ENCODE peak calls at places on chromosomes 5 and 9, in eight cellular contexts. G is fibroblast of the aortic adventitia; H is choroid plexus epithelial cell; E is A549; P is astrocyte of the spinal cord; F is CD8-positive, alpha-beta memory T cell; D is OCI-LY7; X is upper lobe of right lung. N is an unnamed sample.
A peak's percentile ranks its signal among the peaks of the same experiment; 100 is the strongest.

GRCh38 chr9:134677743-134678142 is 36.1 kb downstream of the COL5A1 start:
- DNase-seq in X (peak; percentile 30), G (no peak), P (no peak), F (no peak), D (no peak), E (no peak), H (no peak), N (no peak)

GRCh38 chr5:37918420-37918819 is 78.6 kb upstream of the GDNF start:
- DNase-seq in H (peak; percentile 12), X (no peak), G (peak; percentile 92), P (no peak), D (no peak), F (no peak), E (no peak), N (no peak)

GRCh38 chr5:79514391-79515105 is 614 bp upstream of the HOMER1 start:
- DNase-seq in D (peak; percentile 92), P (peak; percentile 94), X (peak; percentile 95), F (peak; percentile 95), E (peak; percentile 88), H (peak; percentile 93), G (peak; percentile 93), N (peak; percentile 86)

GRCh38 chr5:115685966-115686691 is 60.3 kb upstream of the TMED7 start:
- DNase-seq in G (peak; percentile 77), P (peak; percentile 14), D (no peak), E (no peak), F (no peak), H (peak; percentile 20), X (no peak), N (peak; percentile 19)

GRCh38 chr9:36086442-36086841 is 49.7 kb downstream of the RECK start:
- DNase-seq in H (no peak), E (no peak), F (no peak), X (no peak), G (no peak), P (no peak), D (no peak), N (no peak)

GRCh38 chr5:900781-901180 is 8.1 kb downstream of the TRIP13 start:
- DNase-seq in X (no peak), H (no peak), D (no peak), P (no peak), F (no peak), G (no peak), E (no peak), N (no peak)

GRCh38 chr5:36982146-36982545 is 105.6 kb downstream of the NIPBL start:
- DNase-seq in D (no peak), X (no peak), E (no peak), G (peak; percentile 12), F (no peak), H (peak; percentile 18), P (peak; percentile 10), N (no peak)

GRCh38 chr5:59517926-59518585 is 375.5 kb downstream of the PDE4D start:
- DNase-seq in G (peak; percentile 45), E (peak; percentile 31), X (no peak), H (peak; percentile 72), D (no peak), F (no peak), P (peak; percentile 85), N (peak; percentile 74)

GRCh38 chr5:99646011-99646647 is 717.3 kb upstream of the CHD1 start:
- DNase-seq in H (peak; percentile 4), E (no peak), X (no peak), P (peak; percentile 10), G (no peak), D (no peak), F (no peak), N (no peak)

GRCh38 chr9:136746621-136747020 is 1.7 kb downstream of the LCN6 start:
- DNase-seq in D (no peak), G (no peak), F (no peak), X (no peak), E (no peak), H (no peak), P (no peak), N (no peak)

GRCh38 chr9:21305213-21305612 is at the start of gene IFNA5:
- DNase-seq in D (no peak), H (no peak), X (no peak), E (no peak), G (no peak), F (no peak), P (no peak), N (no peak)

GRCh38 chr5:3218096-3218495 is 377.5 kb upstream of the IRX1 start:
- DNase-seq in D (no peak), H (no peak), E (no peak), X (no peak), F (no peak), P (no peak), G (no peak), N (no peak)

GRCh38 chr5:126656397-126657007 is 55.8 kb downstream of the PHAX start:
- DNase-seq in G (peak; percentile 69), X (no peak), P (peak; percentile 57), H (peak; percentile 76), F (no peak), E (peak; percentile 55), D (peak; percentile 55), N (no peak)

GRCh38 chr5:116452774-116453368 is 121.8 kb downstream of the SEMA6A start:
- DNase-seq in F (no peak), G (no peak), E (no peak), P (no peak), X (no peak), H (no peak), D (no peak), N (no peak)

GRCh38 chr9:116643691-116644090 is 43.4 kb upstream of the TRIM32 start:
- DNase-seq in F (no peak), E (no peak), X (no peak), G (peak; percentile 52), H (no peak), P (no peak), D (no peak), N (no peak)

GRCh38 chr5:43017438-43017820 is 22.7 kb downstream of the ANXA2R start:
- DNase-seq in D (peak; percentile 31), G (no peak), P (no peak), F (peak; percentile 67), E (no peak), H (peak; percentile 51), X (no peak), N (no peak)

GRCh38 chr9:135248111-135248510 is 160.6 kb downstream of the OLFM1 start:
- DNase-seq in P (no peak), F (peak; percentile 23), E (no peak), X (peak; percentile 61), H (no peak), D (no peak), G (no peak), N (no peak)

GRCh38 chr5:113202904-113203716 is 226.5 kb downstream of the DCP2 start:
- DNase-seq in E (no peak), D (no peak), F (no peak), H (peak; percentile 80), X (no peak), G (no peak), P (peak; percentile 46), N (peak; percentile 94)
- H3K4me3 ChIP-seq in E (no peak overlapping the region), D (no peak overlapping the region), F (no peak overlapping the region), H (peak overlapping the region; percentile 33), X (no peak overlapping the region), G (no peak overlapping the region), P (no peak overlapping the region), N (peak overlapping the region; percentile 33)

DNA sequence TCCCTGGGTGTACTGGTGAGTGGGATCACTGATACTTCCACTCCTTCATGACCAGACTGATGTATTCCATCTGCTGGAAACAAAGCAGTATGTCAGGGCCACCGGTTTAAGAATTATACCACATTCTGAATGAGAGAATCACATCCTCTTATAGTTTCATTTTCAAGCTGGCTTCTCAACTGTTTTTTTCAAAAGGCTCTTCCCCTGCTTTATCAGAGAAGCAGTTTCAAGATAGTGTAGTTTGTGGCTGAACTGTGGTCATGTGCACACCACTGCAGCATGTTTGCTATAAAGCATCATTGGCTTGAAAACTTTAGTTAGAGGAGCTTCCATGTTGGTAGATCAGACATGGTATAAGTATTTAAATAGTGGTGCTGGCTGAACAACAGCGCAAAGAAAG is 450.5 kb upstream of the CDH10 start:
- DNase-seq in D (no peak), F (no peak), X (no peak), G (no peak), P (no peak), E (no peak), H (no peak), N (no peak)
- H3K4me3 ChIP-seq in D (no peak overlapping the region), F (no peak overlapping the region), X (no peak overlapping the region), G (no peak overlapping the region), P (no peak overlapping the region), E (no peak overlapping the region), H (no peak overlapping the region), N (no peak overlapping the region)

GRCh38 chr5:173237821-173238220 is 2.8 kb upstream of the NKX2-5 start:
- DNase-seq in G (no peak), P (no peak), F (no peak), H (no peak), D (no peak), X (no peak), E (no peak), N (no peak)

GRCh38 chr5:173239233-173239593 is 4.2 kb upstream of the NKX2-5 start:
- DNase-seq in E (no peak), P (no peak), H (no peak), X (no peak), F (no peak), D (no peak), G (no peak), N (no peak)

GRCh38 chr5:173236531-173237501 is 1.8 kb upstream of the NKX2-5 start:
- DNase-seq in F (no peak), E (no peak), H (no peak), P (no peak), X (no peak), G (no peak), D (no peak), N (no peak)

GRCh38 chr5:173240091-173241050 is 5.4 kb upstream of the NKX2-5 start:
- DNase-seq in E (no peak), P (no peak), X (no peak), G (no peak), F (no peak), D (no peak), H (no peak), N (no peak)

DNA sequence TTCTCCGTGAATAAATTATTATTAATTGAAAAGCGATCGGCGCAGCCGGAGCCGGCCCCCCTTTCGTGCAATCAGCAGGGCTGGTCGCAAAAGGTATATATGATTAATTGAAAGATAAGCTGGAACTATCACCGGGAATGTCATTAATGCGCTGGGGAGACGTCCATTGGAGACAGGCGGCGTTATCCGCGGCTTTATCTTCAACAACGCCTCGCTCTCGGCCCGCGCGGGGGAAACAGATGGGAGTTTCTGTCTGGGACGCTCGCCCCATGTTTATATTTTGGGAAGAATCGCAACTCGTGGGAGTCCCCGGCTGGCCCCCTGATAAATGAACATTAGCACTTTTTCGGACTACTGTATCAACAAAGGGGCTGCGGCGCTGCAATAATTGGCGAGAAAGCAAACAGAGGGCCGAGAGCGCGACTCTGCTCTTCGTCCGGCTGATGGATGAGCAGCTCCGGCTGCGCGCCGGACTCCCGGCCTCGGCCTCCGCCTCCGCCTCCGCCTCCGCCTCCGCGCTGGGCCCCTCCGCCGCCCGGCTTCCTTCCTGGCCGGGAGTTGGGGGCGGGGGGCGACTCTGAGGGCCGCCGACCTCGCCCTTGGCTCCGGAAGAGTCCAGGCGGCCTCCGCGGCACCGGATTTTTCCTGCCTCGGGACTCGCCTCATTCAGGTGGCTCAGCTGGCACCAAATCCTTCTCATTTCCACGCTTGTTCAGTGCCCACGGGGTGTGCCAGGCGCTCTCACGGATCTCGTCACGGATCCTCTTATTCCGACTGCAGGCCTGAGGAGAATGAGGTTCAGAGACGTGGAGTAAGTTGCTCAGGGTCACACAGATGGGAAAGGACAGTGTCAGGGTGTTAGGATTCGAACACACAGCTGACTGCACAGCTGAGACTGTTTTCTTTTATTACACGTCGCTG is 3.6 kb upstream of the NKX2-5 start:
- DNase-seq in X (no peak), H (no peak), D (no peak), P (no peak), F (no peak), E (no peak), G (no peak), N (no peak)
- H3K4me3 ChIP-seq in X (no peak overlapping the region), H (no peak overlapping the region), D (no peak overlapping the region), P (no peak overlapping the region), F (no peak overlapping the region), E (peak overlapping the region; percentile 17), G (peak overlapping the region; percentile 18), N (peak overlapping the region; percentile 36)

GRCh38 chr5:9058666-9059065 is 487.2 kb downstream of the SEMA5A start:
- DNase-seq in H (peak; percentile 52), P (peak; percentile 46), G (no peak), D (no peak), F (no peak), X (no peak), E (no peak), N (peak; percentile 41)
- H3K4me3 ChIP-seq in H (no peak overlapping the region), P (no peak overlapping the region), G (no peak overlapping the region), D (no peak overlapping the region), F (no peak overlapping the region), X (no peak overlapping the region), E (no peak overlapping the region), N (no peak overlapping the region)

N was measured in brain microvascular endothelial cell.